ENCODE peak calls at places on chromosomes 3 and 15, in ten cellular contexts. D is uterus, Q is Panc1, F is Peyer's patch, M is body of pancreas, V is heart right ventricle, J is HCT116, S is cardiac muscle cell, W is fibroblast of lung, A is OCI-LY7. U is an unnamed sample.

GRCh38 chr3:58793052-58793451 is 126.5 kb upstream of the FAM3D start:
- DNase-seq in S (no peak), F (no peak), V (no peak), W (peak), A (no peak), J (no peak), M (no peak), Q (no peak), D (no peak), U (no peak)

GRCh38 chr3:27253831-27254230 is 115.4 kb downstream of the NEK10 start:
- DNase-seq in F (peak), D (no peak), S (peak), V (peak), Q (no peak), A (peak), M (peak), W (peak), J (peak), U (peak)

GRCh38 chr3:114624676-114625181 is 330.9 kb downstream of the TIGIT start:
- DNase-seq in M (peak), F (peak), S (peak), V (peak), D (peak), J (peak), Q (peak), W (peak), A (no peak), U (peak)

GRCh38 chr3:120350431-120350941 is 1.3 kb upstream of the LRRC58 start:
- DNase-seq in J (no peak), Q (no peak), W (peak), V (peak), M (peak), F (peak), S (peak), D (peak), A (peak), U (peak)

GRCh38 chr15:80777836-80778620 is 1.1 kb upstream of the CEMIP start:
- DNase-seq in Q (no peak), J (no peak), S (no peak), A (no peak), D (no peak), V (no peak), F (no peak), W (no peak), M (no peak), U (peak)

GRCh38 chr3:112773864-112774263 is 72.8 kb downstream of the CD200R1L start:
- DNase-seq in W (peak), M (no peak), V (no peak), S (no peak), D (no peak), A (peak), Q (peak), J (no peak), F (peak), U (no peak)

GRCh38 chr15:40348471-40348864 is 2.4 kb upstream of the PHGR1 start:
- DNase-seq in V (no peak), Q (no peak), J (no peak), S (no peak), A (no peak), F (no peak), D (no peak), W (no peak), M (no peak), U (no peak)

GRCh38 chr15:23532019-23532418 is 33.5 kb upstream of the MKRN3 start:
- DNase-seq in J (no peak), S (peak), M (peak), V (no peak), D (no peak), F (no peak), Q (peak), A (no peak), W (no peak), U (no peak)

GRCh38 chr15:85589873-85590272 is 204.9 kb downstream of the KLHL25 start:
- DNase-seq in M (peak), J (no peak), V (no peak), Q (no peak), D (no peak), W (peak), A (no peak), F (no peak), S (peak), U (peak)

GRCh38 chr3:50444782-50445181 is 58.7 kb downstream of the CACNA2D2 start:
- DNase-seq in S (no peak), V (no peak), F (no peak), W (no peak), A (no peak), J (no peak), D (no peak), M (no peak), Q (no peak), U (no peak)

GRCh38 chr3:50450135-50450911 is 53.1 kb downstream of the CACNA2D2 start:
- DNase-seq in M (peak), J (no peak), D (peak), Q (no peak), V (peak), F (peak), A (no peak), S (peak), W (peak), U (peak)

GRCh38 chr3:50448752-50449539 is 54.5 kb downstream of the CACNA2D2 start:
- DNase-seq in F (no peak), Q (no peak), D (no peak), M (no peak), V (no peak), A (no peak), S (no peak), J (no peak), W (no peak), U (no peak)

GRCh38 chr3:50445919-50446318 is 57.5 kb downstream of the CACNA2D2 start:
- DNase-seq in V (no peak), W (no peak), J (no peak), S (no peak), A (no peak), D (no peak), Q (no peak), M (peak), F (no peak), U (no peak)

GRCh38 chr3:50447290-50447840 is 56.1 kb downstream of the CACNA2D2 start:
- DNase-seq in S (no peak), M (no peak), Q (no peak), V (no peak), W (no peak), J (no peak), F (no peak), A (no peak), D (no peak), U (no peak)
- H3K4me3 ChIP-seq in S (no peak), M (no peak), Q (no peak), V (no peak), W (no peak), J (no peak), F (no peak), A (no peak), D (no peak), U (no peak)

GRCh38 chr15:98881526-98882517 is 125.8 kb downstream of the PGPEP1L start:
- DNase-seq in Q (no peak), A (peak), J (peak), F (no peak), D (peak), W (peak), S (peak), V (no peak), M (no peak), U (peak)
- TF ChIP-seq CTCF in Q (peak), A (peak), J (peak), F (peak), D (peak), W (peak), S (peak), V (peak), M (peak), U (peak)

GRCh38 chr3:150144309-150144708 is 173.6 kb upstream of the PFN2 start:
- DNase-seq in V (no peak), Q (no peak), J (no peak), D (no peak), S (no peak), W (no peak), F (no peak), A (no peak), M (no peak), U (no peak)

GRCh38 chr3:150147776-150148175 is 177.1 kb upstream of the PFN2 start:
- DNase-seq in V (no peak), F (no peak), W (peak), Q (no peak), S (peak), J (no peak), D (no peak), A (no peak), M (no peak), U (peak)

GRCh38 chr3:150145659-150146058 is 175.0 kb upstream of the PFN2 start:
- DNase-seq in S (peak), F (no peak), W (peak), A (no peak), Q (no peak), V (no peak), J (no peak), M (no peak), D (no peak), U (peak)

GRCh38 chr3:150149651-150150051 is 179.0 kb upstream of the PFN2 start:
- DNase-seq in D (no peak), F (no peak), V (peak), Q (no peak), J (no peak), A (no peak), M (no peak), W (peak), S (peak), U (peak)

GRCh38 chr3:150146891-150147761 is 176.4 kb upstream of the PFN2 start:
- DNase-seq in S (peak), A (no peak), D (no peak), Q (no peak), M (no peak), W (peak), J (no peak), F (no peak), V (peak), U (peak)
- H3K4me3 ChIP-seq in S (no peak), A (no peak), D (no peak), Q (no peak), M (no peak), W (peak), J (no peak), F (no peak), V (no peak), U (peak)

DNA sequence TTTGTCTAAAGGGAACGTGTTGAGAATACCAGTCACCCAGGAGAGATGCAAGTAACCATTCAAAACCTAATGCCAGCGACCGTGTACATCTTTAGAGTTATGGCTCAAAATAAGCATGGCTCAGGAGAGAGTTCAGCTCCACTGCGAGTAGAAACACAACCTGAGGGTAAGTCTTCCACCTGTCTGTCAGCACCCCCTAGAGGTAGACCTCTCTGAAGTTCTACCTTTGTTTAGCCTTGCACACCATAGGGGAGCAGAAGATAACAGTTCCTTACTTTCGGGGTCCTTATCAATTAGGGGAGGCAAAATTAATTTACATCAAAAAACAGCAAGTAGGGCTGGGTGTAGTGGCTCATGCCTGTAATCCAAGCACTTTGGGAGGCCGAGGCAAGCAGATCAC is 124.4 kb downstream of the HCN4 start:
- DNase-seq in A (peak), F (no peak), V (no peak), D (no peak), W (no peak), M (no peak), Q (no peak), J (peak), S (no peak), U (peak)
- TF ChIP-seq CTCF in A (peak), F (no peak), V (no peak), D (no peak), W (peak), M (peak), Q (peak), J (peak), S (peak), U (peak)

DNA sequence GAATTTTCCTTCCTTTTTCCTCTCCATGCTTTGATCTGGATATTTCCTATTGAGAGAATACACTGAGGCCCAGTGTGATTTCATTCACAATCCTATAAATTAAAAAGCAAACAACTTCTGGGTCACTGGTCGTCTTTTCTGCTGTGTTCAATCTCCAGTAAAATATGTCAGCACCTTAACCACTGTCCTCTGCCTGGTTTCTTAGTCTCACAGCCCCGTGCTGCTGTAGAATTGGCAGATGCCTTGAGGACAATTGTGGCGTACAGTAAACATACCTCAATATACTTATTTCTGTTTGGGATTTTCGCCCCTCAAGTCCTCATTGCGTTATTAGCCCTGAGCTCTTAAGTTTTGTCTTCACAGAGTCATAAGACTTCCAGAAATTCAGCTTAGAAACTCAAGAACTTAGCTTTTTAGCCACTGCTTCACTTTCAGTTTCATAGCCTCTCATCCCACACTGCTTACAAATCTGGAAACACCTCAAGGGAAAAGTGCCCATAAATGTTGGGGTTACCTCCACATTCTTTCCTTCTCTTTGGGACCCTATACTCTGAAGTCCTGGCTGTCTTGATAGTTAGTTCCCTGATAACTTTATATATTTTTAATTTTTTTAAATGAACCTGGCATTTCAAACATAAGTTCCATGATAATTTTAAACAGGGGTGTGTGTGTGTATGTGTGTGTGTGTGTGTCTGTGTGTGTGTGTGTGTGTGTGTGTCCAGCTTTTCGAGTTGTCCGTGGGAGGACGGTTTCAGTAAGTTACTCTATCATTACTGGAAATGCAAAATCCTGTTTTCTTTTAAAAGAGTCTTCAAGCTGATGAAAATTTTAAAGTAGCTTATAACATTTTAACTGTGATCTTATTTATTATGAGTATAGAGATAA is 238.4 kb upstream of the CTDSPL start:
- DNase-seq in W (no peak), V (no peak), D (peak), Q (no peak), J (no peak), A (no peak), F (no peak), S (no peak), M (no peak), U (peak)
- H3K4me3 ChIP-seq in W (no peak), V (no peak), D (peak), Q (no peak), J (no peak), A (no peak), F (peak), S (no peak), M (no peak), U (no peak)

U was measured in choroid plexus epithelial cell.